ENCODE peak calls at places on chromosome 1, in five cellular contexts. One of them, this sample, is unnamed.

GRCh38 chr1:209714338-209714737 is 9.7 kb downstream of the HSD11B1 start:
- DNase-seq in fibroblast of lung: no peak
- DNase-seq in PC-3: no peak
- DNase-seq in PC-9: no peak
- DNase-seq in neural progenitor cell: no peak
- DNase-seq in this sample: no peak

GRCh38 chr1:51519857-51520699 is 1.0 kb upstream of the EPS15 start:
- DNase-seq in fibroblast of lung: peak; percentile 55
- DNase-seq in PC-3: peak; percentile 68
- DNase-seq in PC-9: no peak
- DNase-seq in neural progenitor cell: no peak
- DNase-seq in this sample: no peak

GRCh38 chr1:34306568-34306967 is 129.9 kb downstream of the C1orf94 start:
- DNase-seq in fibroblast of lung: no peak
- DNase-seq in PC-3: no peak
- DNase-seq in PC-9: no peak
- DNase-seq in neural progenitor cell: no peak
- DNase-seq in this sample: no peak

GRCh38 chr1:201154389-201155165 is at the start of gene TMEM9:
- DNase-seq in fibroblast of lung: peak; percentile 94
- DNase-seq in PC-3: peak; percentile 100
- DNase-seq in PC-9: peak; percentile 80
- DNase-seq in neural progenitor cell: peak; percentile 98
- DNase-seq in this sample: peak; percentile 99

GRCh38 chr1:1177452-1178206 is 3.9 kb downstream of the TTLL10 start:
- DNase-seq in fibroblast of lung: no peak
- DNase-seq in PC-3: no peak
- DNase-seq in PC-9: no peak
- DNase-seq in neural progenitor cell: peak; percentile 1
- DNase-seq in this sample: no peak

GRCh38 chr1:199693724-199694123 is 333.8 kb upstream of the NR5A2 start:
- DNase-seq in fibroblast of lung: no peak
- DNase-seq in PC-3: no peak
- DNase-seq in PC-9: no peak
- DNase-seq in neural progenitor cell: no peak
- DNase-seq in this sample: no peak

GRCh38 chr1:116489231-116489697 is 81.6 kb downstream of the CD58 start:
- DNase-seq in fibroblast of lung: no peak
- DNase-seq in PC-3: peak; percentile 95
- DNase-seq in PC-9: peak; percentile 100
- DNase-seq in neural progenitor cell: peak; percentile 49
- DNase-seq in this sample: no peak

GRCh38 chr1:236282159-236282716 is 480 bp upstream of the ERO1B start:
- DNase-seq in fibroblast of lung: peak; percentile 2
- DNase-seq in PC-3: no peak
- DNase-seq in PC-9: no peak
- DNase-seq in neural progenitor cell: no peak
- DNase-seq in this sample: peak; percentile 40

GRCh38 chr1:203284411-203285208 is 20.7 kb upstream of the BTG2 start:
- DNase-seq in fibroblast of lung: no peak
- DNase-seq in PC-3: no peak
- DNase-seq in PC-9: no peak
- DNase-seq in neural progenitor cell: no peak
- DNase-seq in this sample: no peak

GRCh38 chr1:151710187-151710586 is 6.4 kb downstream of the CELF3 start:
- DNase-seq in fibroblast of lung: peak; percentile 24
- DNase-seq in PC-3: no peak
- DNase-seq in PC-9: no peak
- DNase-seq in neural progenitor cell: peak; percentile 89
- DNase-seq in this sample: no peak

GRCh38 chr1:12435639-12436344 is 182.2 kb downstream of the DHRS3 start:
- DNase-seq in fibroblast of lung: no peak
- DNase-seq in PC-3: peak; percentile 25
- DNase-seq in PC-9: no peak
- DNase-seq in neural progenitor cell: no peak
- DNase-seq in this sample: peak; percentile 92

GRCh38 chr1:154575147-154575927 is 7.8 kb downstream of the CHRNB2 start:
- DNase-seq in fibroblast of lung: no peak
- DNase-seq in PC-3: no peak
- DNase-seq in PC-9: no peak
- DNase-seq in neural progenitor cell: no peak
- DNase-seq in this sample: no peak

GRCh38 chr1:213883618-213884017 is 104.2 kb upstream of the PROX1 start:
- DNase-seq in fibroblast of lung: no peak
- DNase-seq in PC-3: no peak
- DNase-seq in PC-9: no peak
- DNase-seq in neural progenitor cell: no peak
- DNase-seq in this sample: peak; percentile 10

GRCh38 chr1:37509181-37509580 is 5.4 kb downstream of the MEAF6 start:
- DNase-seq in fibroblast of lung: no peak
- DNase-seq in PC-3: peak; percentile 54
- DNase-seq in PC-9: no peak
- DNase-seq in neural progenitor cell: peak; percentile 14
- DNase-seq in this sample: peak; percentile 37

GRCh38 chr1:42723511-42723910 is 16.5 kb downstream of the CLDN19 start:
- DNase-seq in fibroblast of lung: no peak
- DNase-seq in PC-3: no peak
- DNase-seq in PC-9: no peak
- DNase-seq in neural progenitor cell: no peak
- DNase-seq in this sample: no peak

DNA sequence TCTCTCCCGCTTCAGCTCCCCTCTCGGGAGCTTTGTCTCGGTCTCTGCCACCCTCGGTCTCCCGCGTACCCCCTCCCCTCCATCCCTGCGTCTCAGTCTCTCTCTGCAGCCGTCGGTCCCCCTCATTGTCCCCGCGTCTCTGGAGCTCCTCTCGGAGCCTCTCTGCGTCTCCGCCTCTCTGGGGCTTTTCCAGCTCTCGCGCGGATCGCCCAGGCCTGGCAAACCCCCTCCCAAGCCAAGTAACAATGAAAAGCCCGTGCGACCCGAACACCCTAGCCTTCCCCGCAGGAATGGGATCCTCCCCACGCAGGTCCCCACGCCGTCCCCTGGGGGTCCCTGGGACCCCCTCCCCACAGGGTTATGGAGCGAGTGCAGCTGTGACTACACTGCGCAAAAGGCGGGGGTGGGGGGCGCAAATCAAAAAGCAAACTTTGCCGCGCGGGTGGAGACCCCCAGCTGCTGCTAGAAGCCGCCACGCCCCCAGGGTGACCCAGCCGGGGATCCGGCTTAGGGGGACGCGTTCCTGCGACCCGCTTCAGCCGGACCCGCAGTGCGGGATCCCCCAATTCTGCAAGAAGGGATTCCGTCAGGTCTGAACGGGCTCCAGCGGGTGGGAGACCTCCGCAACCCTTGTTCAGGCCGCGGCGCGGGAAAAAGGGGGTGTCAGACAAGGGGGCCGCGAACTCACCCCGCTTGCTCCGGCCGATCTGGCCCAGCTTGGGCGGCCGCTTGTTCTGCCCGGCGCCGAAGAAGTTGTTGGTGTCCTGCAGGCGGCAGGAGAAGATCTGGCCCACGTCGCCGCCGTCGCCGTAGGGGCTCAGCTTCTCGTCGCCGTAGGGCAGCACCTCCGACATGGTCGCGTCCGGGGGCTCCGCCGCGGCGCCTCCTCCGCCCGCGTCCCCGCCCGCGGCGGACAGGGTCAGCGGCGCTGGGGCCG is 1.2 kb downstream of the CAMK2N1 start:
- DNase-seq in fibroblast of lung: no peak
- DNase-seq in PC-3: no peak
- DNase-seq in PC-9: no peak
- DNase-seq in neural progenitor cell: peak; percentile 69
- DNase-seq in this sample: no peak
- TF ChIP-seq EZH2 in fibroblast of lung: no peak
- TF ChIP-seq EZH2 in PC-3: no peak
- TF ChIP-seq EZH2 in PC-9: no peak
- TF ChIP-seq EZH2 in neural progenitor cell: peak; percentile 80
- TF ChIP-seq EZH2 in this sample: peak; percentile 86

DNA sequence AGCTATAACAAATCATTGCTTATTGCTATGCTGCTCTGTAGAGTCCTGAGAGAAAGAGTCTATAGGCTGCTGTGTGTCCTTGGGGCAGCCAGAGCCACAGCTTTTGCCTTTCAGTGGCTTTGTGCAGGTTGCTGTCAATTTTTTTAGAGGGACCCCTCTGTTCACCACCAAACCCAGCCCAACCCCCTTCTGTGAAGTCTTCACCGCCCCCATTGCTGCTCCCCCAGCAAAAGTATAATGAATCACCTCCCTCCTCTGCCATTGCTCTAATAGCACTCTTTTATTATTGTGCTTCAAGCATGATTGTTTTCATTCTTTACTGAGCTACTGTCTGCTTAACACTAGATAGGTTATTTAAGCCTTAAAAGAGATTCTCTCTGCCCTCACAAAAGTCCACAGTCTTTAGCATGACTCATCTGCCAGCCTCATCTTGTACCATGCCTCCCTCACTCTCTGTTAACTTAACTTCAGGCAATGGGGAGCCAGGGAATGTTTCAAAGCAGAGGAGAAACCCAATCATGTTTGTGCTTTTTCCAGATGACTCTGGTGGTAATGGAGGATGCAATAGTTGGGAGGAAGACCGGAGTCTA is 38.5 kb downstream of the DIRAS3 start:
- DNase-seq in fibroblast of lung: no peak
- DNase-seq in PC-3: no peak
- DNase-seq in PC-9: no peak
- DNase-seq in neural progenitor cell: peak; percentile 5
- DNase-seq in this sample: no peak
- TF ChIP-seq EZH2 in fibroblast of lung: no peak
- TF ChIP-seq EZH2 in PC-3: no peak
- TF ChIP-seq EZH2 in PC-9: no peak
- TF ChIP-seq EZH2 in neural progenitor cell: no peak
- TF ChIP-seq EZH2 in this sample: no peak

GRCh38 chr1:6317101-6317760 is 56.3 kb upstream of the GPR153 start:
- DNase-seq in fibroblast of lung: peak; percentile 42
- DNase-seq in PC-3: peak; percentile 91
- DNase-seq in PC-9: no peak
- DNase-seq in neural progenitor cell: no peak
- DNase-seq in this sample: no peak
- TF ChIP-seq EZH2 in fibroblast of lung: no peak
- TF ChIP-seq EZH2 in PC-3: no peak
- TF ChIP-seq EZH2 in PC-9: no peak
- TF ChIP-seq EZH2 in neural progenitor cell: no peak
- TF ChIP-seq EZH2 in this sample: no peak

GRCh38 chr1:84780000-84780716 is 89.9 kb upstream of the SSX2IP start:
- DNase-seq in fibroblast of lung: peak; percentile 28
- DNase-seq in PC-3: peak; percentile 93
- DNase-seq in PC-9: no peak
- DNase-seq in neural progenitor cell: no peak
- DNase-seq in this sample: no peak
- TF ChIP-seq EZH2 in fibroblast of lung: no peak
- TF ChIP-seq EZH2 in PC-3: no peak
- TF ChIP-seq EZH2 in PC-9: no peak
- TF ChIP-seq EZH2 in neural progenitor cell: no peak
- TF ChIP-seq EZH2 in this sample: no peak

GRCh38 chr1:29125237-29125641 is 1.5 kb upstream of the TMEM200B start:
- DNase-seq in fibroblast of lung: no peak
- DNase-seq in PC-3: no peak
- DNase-seq in PC-9: no peak
- DNase-seq in neural progenitor cell: peak; percentile 43
- DNase-seq in this sample: no peak

GRCh38 chr1:29122987-29123870 is 474 bp downstream of the TMEM200B start:
- DNase-seq in fibroblast of lung: peak; percentile 58
- DNase-seq in PC-3: no peak
- DNase-seq in PC-9: no peak
- DNase-seq in neural progenitor cell: peak; percentile 59
- DNase-seq in this sample: no peak

GRCh38 chr1:29123871-29124365 is at the start of gene TMEM200B:
- DNase-seq in fibroblast of lung: no peak
- DNase-seq in PC-3: no peak
- DNase-seq in PC-9: no peak
- DNase-seq in neural progenitor cell: no peak
- DNase-seq in this sample: no peak

GRCh38 chr1:29126198-29126597 is 2.5 kb upstream of the TMEM200B start:
- DNase-seq in fibroblast of lung: no peak
- DNase-seq in PC-3: no peak
- DNase-seq in PC-9: no peak
- DNase-seq in neural progenitor cell: no peak
- DNase-seq in this sample: no peak

GRCh38 chr1:29124366-29125236 is 898 bp upstream of the TMEM200B start:
- DNase-seq in fibroblast of lung: peak; percentile 78
- DNase-seq in PC-3: peak; percentile 58
- DNase-seq in PC-9: no peak
- DNase-seq in neural progenitor cell: peak; percentile 88
- DNase-seq in this sample: peak; percentile 44
- TF ChIP-seq EZH2 in fibroblast of lung: no peak
- TF ChIP-seq EZH2 in PC-3: no peak
- TF ChIP-seq EZH2 in PC-9: no peak
- TF ChIP-seq EZH2 in neural progenitor cell: no peak
- TF ChIP-seq EZH2 in this sample: no peak